ENCODE peak calls at places on chromosomes 1 and 21, in seven cellular contexts. F is CD8-positive, alpha-beta T cell; O is fibroblast of pulmonary artery; J is progenitor cell of endocrine pancreas; E is pancreas; Y is fibroblast of mammary gland; B is A549. N is an unnamed sample.

GRCh38 chr1:50929376-50929958 is 30.6 kb downstream of the FAF1 start:
- DNase-seq in Y (peak), B (peak), F (no peak), O (peak), E (no peak), J (no peak), N (no peak)

GRCh38 chr1:93447481-93448291 is at the start of gene FNBP1L:
- DNase-seq in F (peak), O (peak), Y (peak), J (peak), E (peak), B (peak), N (peak)

GRCh38 chr1:47631596-47631995 is 193.8 kb downstream of the FOXD2 start:
- DNase-seq in F (no peak), E (no peak), J (no peak), B (no peak), Y (no peak), O (no peak), N (no peak)

GRCh38 chr1:240613353-240614142 is 1.6 kb upstream of the GREM2 start:
- DNase-seq in E (no peak), F (no peak), J (no peak), Y (no peak), B (no peak), O (no peak), N (no peak)

GRCh38 chr1:98298319-98298718 is 363.2 kb upstream of the SNX7 start:
- DNase-seq in E (no peak), F (no peak), O (no peak), B (no peak), J (no peak), Y (no peak), N (no peak)

GRCh38 chr21:16154961-16155360 is 425.2 kb downstream of the USP25 start:
- DNase-seq in Y (no peak), B (no peak), J (no peak), E (no peak), O (no peak), F (no peak), N (no peak)

GRCh38 chr1:181674617-181675016 is 191.3 kb downstream of the CACNA1E start:
- DNase-seq in E (no peak), J (no peak), O (no peak), B (no peak), Y (no peak), F (no peak), N (no peak)

GRCh38 chr1:33367488-33368405 is 46.8 kb upstream of the A3GALT2 start:
- DNase-seq in Y (peak), F (peak), J (peak), E (peak), O (peak), B (peak), N (peak)

GRCh38 chr1:37071829-37072228 is 37.5 kb upstream of the GRIK3 start:
- DNase-seq in F (no peak), J (no peak), O (no peak), Y (no peak), B (no peak), E (no peak), N (no peak)

GRCh38 chr1:167661527-167662436 is 31.8 kb downstream of the RCSD1 start:
- DNase-seq in O (peak), E (no peak), F (no peak), J (no peak), B (peak), Y (peak), N (peak)

GRCh38 chr1:164914208-164914607 is 355.2 kb downstream of the PBX1 start:
- DNase-seq in Y (peak), O (peak), F (no peak), J (no peak), E (no peak), B (peak), N (peak)

GRCh38 chr1:218482683-218483082 is 137.5 kb downstream of the TGFB2 start:
- DNase-seq in J (no peak), Y (peak), F (no peak), O (peak), B (no peak), E (no peak), N (no peak)

GRCh38 chr1:82161651-82162238 is 361.0 kb downstream of the ADGRL2 start:
- DNase-seq in F (no peak), J (no peak), B (no peak), O (peak), Y (peak), E (no peak), N (no peak)

GRCh38 chr1:238664139-238664538 is 722.2 kb upstream of the CHRM3 start:
- DNase-seq in B (no peak), J (no peak), E (no peak), O (no peak), Y (no peak), F (no peak), N (no peak)

GRCh38 chr1:176222196-176222595 is 15.1 kb upstream of the COP1 start:
- DNase-seq in J (no peak), F (no peak), Y (peak), O (no peak), E (no peak), B (no peak), N (no peak)

GRCh38 chr21:17427157-17427556 is 85.7 kb upstream of the CXADR start:
- DNase-seq in B (no peak), E (no peak), O (no peak), Y (no peak), J (no peak), F (no peak), N (no peak)

GRCh38 chr1:56362994-56363770 is 216.2 kb downstream of the PLPP3 start:
- DNase-seq in O (no peak), Y (no peak), F (no peak), B (no peak), E (no peak), J (no peak), N (no peak)

GRCh38 chr1:219304227-219305226 is 130.8 kb downstream of the LYPLAL1 start:
- DNase-seq in O (peak), E (no peak), Y (peak), F (no peak), B (peak), J (no peak), N (peak)

GRCh38 chr1:56831874-56832693 is 12.9 kb upstream of the FYB2 start:
- DNase-seq in O (peak), F (peak), Y (peak), B (peak), E (peak), J (peak), N (peak)

GRCh38 chr1:244813327-244813726 is 22.1 kb upstream of the COX20 start:
- DNase-seq in E (no peak), B (no peak), F (no peak), Y (no peak), J (no peak), O (no peak), N (no peak)

GRCh38 chr1:233614173-233614742 is 352 bp downstream of the KCNK1 start:
- DNase-seq in O (peak), J (peak), B (peak), E (peak), Y (peak), F (no peak), N (no peak)

GRCh38 chr1:31122779-31123178 is 57.3 kb upstream of the PUM1 start:
- DNase-seq in Y (peak), J (no peak), O (peak), B (no peak), F (no peak), E (no peak), N (no peak)

GRCh38 chr1:40776236-40777072 is 7.1 kb upstream of the KCNQ4 start:
- DNase-seq in O (no peak), B (no peak), J (no peak), F (no peak), E (no peak), Y (no peak), N (no peak)

GRCh38 chr1:16351449-16351993 is 759 bp downstream of the FBXO42 start:
- DNase-seq in E (no peak), O (peak), B (no peak), F (no peak), J (no peak), Y (peak), N (no peak)

DNA sequence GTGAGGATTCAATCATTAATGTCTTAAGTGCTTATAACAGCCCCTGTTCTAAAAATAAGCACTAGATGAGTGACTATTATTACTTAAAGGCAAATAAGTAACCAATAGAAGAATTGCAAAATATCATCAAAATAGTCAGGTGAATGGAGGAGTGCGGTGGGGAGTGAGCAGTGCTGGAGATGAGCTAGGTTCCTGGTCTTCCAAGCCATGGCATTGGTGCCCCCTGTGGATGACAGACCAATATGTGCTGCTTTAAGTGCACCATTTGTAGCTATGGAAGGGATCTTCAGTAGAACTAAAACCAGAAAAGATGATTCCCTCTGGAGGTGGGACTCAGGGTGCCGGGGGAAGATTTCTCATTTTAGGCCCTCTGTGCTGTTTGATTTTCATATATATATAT is 46.1 kb upstream of the SLC30A1 start:
- DNase-seq in F (peak), B (peak), O (peak), E (no peak), Y (peak), J (no peak), N (no peak)
- TF ChIP-seq CTCF in F (no peak), B (peak), O (peak), E (no peak), Y (peak), J (no peak), N (peak)

DNA sequence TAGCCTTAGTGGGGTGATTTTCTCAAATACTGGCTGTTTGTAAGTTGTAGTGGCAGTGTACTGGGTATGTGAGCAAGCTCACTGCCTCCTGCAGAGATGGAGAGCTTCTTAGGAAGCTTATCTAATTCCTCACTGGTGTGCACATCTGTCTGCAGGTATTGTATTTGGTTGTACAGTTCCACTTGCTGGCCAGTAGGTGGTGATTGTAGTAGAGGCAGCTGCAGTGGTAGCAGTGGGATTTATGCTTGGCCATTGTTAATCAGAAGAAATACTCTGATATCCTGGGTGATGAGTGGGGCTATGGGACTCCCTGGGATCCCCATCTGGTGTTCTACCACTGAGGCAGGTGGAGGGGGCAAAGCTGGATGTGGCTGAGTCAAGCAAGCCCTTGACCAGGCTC is 276.1 kb upstream of the SPAG17 start:
- DNase-seq in J (no peak), F (no peak), B (no peak), Y (peak), E (no peak), O (no peak), N (no peak)
- TF ChIP-seq CTCF in J (peak), F (no peak), B (no peak), Y (peak), E (no peak), O (no peak), N (peak)

DNA sequence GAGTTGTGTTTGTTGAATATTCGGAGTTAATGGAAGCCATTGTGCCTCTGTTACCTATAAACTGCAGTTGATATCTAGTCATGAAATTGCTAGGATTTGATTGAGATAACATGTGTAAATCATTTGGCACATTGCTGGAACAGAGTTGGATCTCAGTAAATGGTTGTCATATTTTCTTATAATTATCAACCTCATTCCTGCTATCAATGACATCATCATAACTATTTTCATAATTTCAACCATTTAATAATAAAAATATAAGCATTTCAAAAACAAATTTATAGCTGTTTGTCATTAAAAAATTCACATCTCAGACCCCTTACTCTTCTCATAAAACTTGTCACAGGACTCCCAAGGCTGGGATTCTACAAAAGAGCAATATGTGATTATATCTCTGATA is 133.4 kb downstream of the PTGER3 start:
- DNase-seq in B (no peak), Y (no peak), F (no peak), O (no peak), E (no peak), J (no peak), N (no peak)
- TF ChIP-seq CTCF in B (no peak), Y (no peak), F (no peak), O (no peak), E (no peak), J (no peak), N (no peak)

GRCh38 chr1:154539486-154540483 is 18.7 kb downstream of the UBE2Q1 start:
- DNase-seq in E (no peak), F (no peak), Y (no peak), O (no peak), B (no peak), J (no peak), N (no peak)

GRCh38 chr1:154529308-154529707 is 27.1 kb upstream of the SHE start:
- DNase-seq in Y (no peak), E (no peak), F (no peak), B (no peak), J (no peak), O (no peak), N (no peak)

GRCh38 chr1:154536570-154536969 is 21.9 kb downstream of the UBE2Q1 start:
- DNase-seq in Y (no peak), O (no peak), F (no peak), E (no peak), B (no peak), J (no peak), N (no peak)

DNA sequence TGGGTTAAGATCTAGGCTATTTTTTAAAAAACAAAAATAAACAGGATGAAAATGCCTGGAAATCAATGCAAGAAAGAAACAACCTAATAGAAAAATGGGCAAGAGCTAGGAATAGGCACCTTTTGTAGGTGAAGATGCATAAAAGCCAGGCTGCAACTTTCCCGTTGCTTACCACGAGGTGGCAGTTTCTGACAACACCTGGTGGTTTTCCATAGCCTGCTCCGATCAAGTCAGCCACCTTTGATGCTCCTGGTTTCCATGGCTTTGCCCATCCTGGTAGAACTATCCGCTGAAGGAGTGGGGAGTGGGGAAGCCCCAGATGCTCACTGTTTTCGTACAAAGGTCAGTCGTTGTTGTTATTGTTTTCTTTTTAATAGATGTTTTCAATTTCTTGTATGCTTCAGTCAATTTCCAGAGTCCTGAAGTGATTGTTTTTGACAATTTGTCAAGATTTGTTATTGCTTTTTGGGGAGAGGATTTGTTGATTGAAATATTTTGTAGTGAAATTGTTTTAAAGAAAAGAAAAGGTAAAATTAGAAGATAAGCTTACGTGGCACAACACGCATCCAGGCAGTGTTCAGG is 24.1 kb downstream of the UBE2Q1 start:
- DNase-seq in J (peak), B (peak), Y (peak), O (peak), E (peak), F (no peak), N (no peak)
- TF ChIP-seq CTCF in J (peak), B (peak), Y (peak), O (peak), E (peak), F (no peak), N (peak)

GRCh38 chr21:45510466-45510955 is 31.7 kb downstream of the SLC19A1 start:
- DNase-seq in E (no peak), Y (no peak), O (no peak), J (no peak), B (no peak), F (no peak), N (no peak)
- TF ChIP-seq CTCF in E (no peak), Y (no peak), O (no peak), J (no peak), B (no peak), F (no peak), N (no peak)

GRCh38 chr1:63537940-63538339 is 14.6 kb downstream of the EFCAB7 start:
- DNase-seq in F (no peak), B (no peak), Y (peak), J (no peak), O (peak), E (no peak), N (no peak)
- TF ChIP-seq CTCF in F (peak), B (peak), Y (peak), J (peak), O (peak), E (peak), N (peak)

DNA sequence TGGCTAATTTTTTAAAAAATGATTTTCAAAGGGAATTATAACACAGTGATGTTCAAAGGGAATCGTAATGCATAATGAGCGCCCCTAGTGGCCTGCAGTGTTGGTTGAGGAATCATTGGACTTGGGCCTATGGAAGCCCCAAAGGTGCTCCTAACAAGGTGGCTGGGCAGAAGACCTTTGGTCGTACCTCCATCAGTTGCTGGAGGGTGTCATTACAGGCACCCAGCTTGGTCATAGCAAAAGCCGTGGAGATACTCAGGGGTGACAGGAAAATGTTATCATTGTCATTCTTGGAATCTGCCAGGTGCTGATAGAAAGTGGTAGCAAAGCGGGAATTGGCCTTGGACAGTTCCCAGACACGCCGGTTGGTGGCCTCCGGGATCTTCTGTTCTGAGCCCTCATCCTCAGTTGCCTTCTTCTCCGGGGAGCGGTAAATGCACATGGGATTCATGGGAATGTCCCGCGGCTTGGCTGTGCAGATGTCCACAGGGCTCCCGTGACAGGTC is 2.7 kb downstream of the SERPINC1 start:
- DNase-seq in F (peak), E (no peak), J (no peak), O (peak), B (peak), Y (peak), N (peak)
- TF ChIP-seq CTCF in F (peak), E (peak), J (peak), O (peak), B (peak), Y (peak), N (peak)